ENCODE peak calls at places on chromosomes 13 and 19, in six cellular contexts. One of them, this sample, is unnamed.

GRCh38 chr19:3655402-3656072 is 28.9 kb upstream of the CACTIN start:
- DNase-seq in GM23338: no peak
- DNase-seq in SJSA1: peak
- DNase-seq in mammary epithelial cell: peak
- DNase-seq in CD14-positive monocyte: no peak
- DNase-seq in D341Med: peak
- DNase-seq in this sample: peak

GRCh38 chr19:11400695-11401291 is 16.7 kb upstream of the EPOR start:
- DNase-seq in mammary epithelial cell: no peak
- DNase-seq in SJSA1: no peak
- DNase-seq in GM23338: no peak
- DNase-seq in CD14-positive monocyte: no peak
- DNase-seq in D341Med: no peak
- DNase-seq in this sample: no peak

GRCh38 chr13:109718726-109719125 is 67.7 kb downstream of the IRS2 start:
- DNase-seq in CD14-positive monocyte: no peak
- DNase-seq in SJSA1: no peak
- DNase-seq in D341Med: no peak
- DNase-seq in mammary epithelial cell: no peak
- DNase-seq in GM23338: no peak
- DNase-seq in this sample: no peak

GRCh38 chr19:56132316-56132822 is 8.7 kb upstream of the ZNF444 start:
- DNase-seq in D341Med: no peak
- DNase-seq in mammary epithelial cell: no peak
- DNase-seq in CD14-positive monocyte: no peak
- DNase-seq in SJSA1: no peak
- DNase-seq in GM23338: no peak
- DNase-seq in this sample: no peak

GRCh38 chr13:38415233-38415632 is 65.6 kb downstream of the UFM1 start:
- DNase-seq in mammary epithelial cell: peak
- DNase-seq in SJSA1: no peak
- DNase-seq in GM23338: no peak
- DNase-seq in CD14-positive monocyte: no peak
- DNase-seq in D341Med: no peak
- DNase-seq in this sample: no peak

GRCh38 chr13:31242935-31243334 is 43.2 kb downstream of the B3GLCT start:
- DNase-seq in SJSA1: no peak
- DNase-seq in D341Med: no peak
- DNase-seq in mammary epithelial cell: no peak
- DNase-seq in CD14-positive monocyte: no peak
- DNase-seq in GM23338: no peak
- DNase-seq in this sample: no peak

GRCh38 chr19:24054044-24054935 is 32.7 kb upstream of the ZNF254 start:
- DNase-seq in GM23338: no peak
- DNase-seq in SJSA1: peak
- DNase-seq in CD14-positive monocyte: no peak
- DNase-seq in mammary epithelial cell: peak
- DNase-seq in D341Med: no peak
- DNase-seq in this sample: peak

GRCh38 chr13:59643906-59644626 is 519.7 kb downstream of the DIAPH3 start:
- DNase-seq in SJSA1: no peak
- DNase-seq in D341Med: no peak
- DNase-seq in mammary epithelial cell: peak
- DNase-seq in CD14-positive monocyte: no peak
- DNase-seq in GM23338: peak
- DNase-seq in this sample: no peak

GRCh38 chr19:56727731-56728130 is 56.2 kb upstream of the ZNF835 start:
- DNase-seq in GM23338: no peak
- DNase-seq in mammary epithelial cell: no peak
- DNase-seq in D341Med: no peak
- DNase-seq in SJSA1: no peak
- DNase-seq in CD14-positive monocyte: no peak
- DNase-seq in this sample: no peak

GRCh38 chr13:110408286-110408685 is 101.2 kb downstream of the COL4A2 start:
- DNase-seq in GM23338: no peak
- DNase-seq in CD14-positive monocyte: no peak
- DNase-seq in mammary epithelial cell: no peak
- DNase-seq in SJSA1: peak
- DNase-seq in D341Med: no peak
- DNase-seq in this sample: no peak

GRCh38 chr13:71607575-71607974 is 259.4 kb downstream of the DACH1 start:
- DNase-seq in D341Med: no peak
- DNase-seq in SJSA1: no peak
- DNase-seq in GM23338: no peak
- DNase-seq in CD14-positive monocyte: no peak
- DNase-seq in mammary epithelial cell: no peak
- DNase-seq in this sample: no peak

GRCh38 chr13:99277629-99278028 is 19.4 kb upstream of the GPR18 start:
- DNase-seq in SJSA1: no peak
- DNase-seq in GM23338: no peak
- DNase-seq in CD14-positive monocyte: peak
- DNase-seq in mammary epithelial cell: peak
- DNase-seq in D341Med: no peak
- DNase-seq in this sample: no peak

GRCh38 chr13:41060723-41061074 is 610 bp upstream of the WBP4 start:
- DNase-seq in CD14-positive monocyte: peak
- DNase-seq in D341Med: peak
- DNase-seq in SJSA1: peak
- DNase-seq in mammary epithelial cell: peak
- DNase-seq in GM23338: peak
- DNase-seq in this sample: peak

GRCh38 chr19:54307389-54307788 is 5.6 kb downstream of the LILRA5 start:
- DNase-seq in mammary epithelial cell: no peak
- DNase-seq in SJSA1: no peak
- DNase-seq in CD14-positive monocyte: no peak
- DNase-seq in D341Med: no peak
- DNase-seq in GM23338: no peak
- DNase-seq in this sample: no peak

GRCh38 chr13:30796833-30797601 is 61.7 kb downstream of the ALOX5AP start:
- DNase-seq in GM23338: no peak
- DNase-seq in D341Med: no peak
- DNase-seq in mammary epithelial cell: peak
- DNase-seq in CD14-positive monocyte: no peak
- DNase-seq in SJSA1: no peak
- DNase-seq in this sample: no peak

GRCh38 chr19:12736854-12737665 is at the start of gene GET3:
- DNase-seq in mammary epithelial cell: peak
- DNase-seq in GM23338: peak
- DNase-seq in D341Med: peak
- DNase-seq in SJSA1: peak
- DNase-seq in CD14-positive monocyte: peak
- DNase-seq in this sample: peak

GRCh38 chr13:110874508-110874960 is 40.3 kb downstream of the ANKRD10 start:
- DNase-seq in D341Med: peak
- DNase-seq in SJSA1: peak
- DNase-seq in CD14-positive monocyte: no peak
- DNase-seq in GM23338: peak
- DNase-seq in mammary epithelial cell: peak
- DNase-seq in this sample: peak

GRCh38 chr13:61417171-61417570 is 1.5 kb upstream of the PCDH20 start:
- DNase-seq in D341Med: no peak
- DNase-seq in CD14-positive monocyte: no peak
- DNase-seq in mammary epithelial cell: no peak
- DNase-seq in SJSA1: no peak
- DNase-seq in GM23338: no peak
- DNase-seq in this sample: no peak

GRCh38 chr13:39803851-39804250 is 148.4 kb downstream of the COG6 start:
- DNase-seq in SJSA1: no peak
- DNase-seq in GM23338: no peak
- DNase-seq in D341Med: no peak
- DNase-seq in mammary epithelial cell: no peak
- DNase-seq in CD14-positive monocyte: no peak
- DNase-seq in this sample: no peak

GRCh38 chr19:41344162-41344561 is 9.6 kb downstream of the TGFB1 start:
- DNase-seq in D341Med: no peak
- DNase-seq in GM23338: no peak
- DNase-seq in CD14-positive monocyte: no peak
- DNase-seq in mammary epithelial cell: no peak
- DNase-seq in SJSA1: no peak
- DNase-seq in this sample: no peak

GRCh38 chr13:85431720-85432119 is 367.5 kb downstream of the SLITRK6 start:
- DNase-seq in mammary epithelial cell: no peak
- DNase-seq in GM23338: no peak
- DNase-seq in D341Med: no peak
- DNase-seq in SJSA1: no peak
- DNase-seq in CD14-positive monocyte: peak
- DNase-seq in this sample: no peak

GRCh38 chr13:112729408-112729807 is 39.6 kb downstream of the ATP11A start:
- DNase-seq in mammary epithelial cell: no peak
- DNase-seq in SJSA1: no peak
- DNase-seq in GM23338: no peak
- DNase-seq in CD14-positive monocyte: no peak
- DNase-seq in D341Med: no peak
- DNase-seq in this sample: no peak

GRCh38 chr13:27556109-27556508 is 64.2 kb downstream of the LNX2 start:
- DNase-seq in mammary epithelial cell: peak
- DNase-seq in SJSA1: no peak
- DNase-seq in D341Med: no peak
- DNase-seq in CD14-positive monocyte: no peak
- DNase-seq in GM23338: no peak
- DNase-seq in this sample: no peak

GRCh38 chr19:4722671-4723464 is 774 bp downstream of the DPP9 start:
- DNase-seq in CD14-positive monocyte: no peak
- DNase-seq in mammary epithelial cell: peak
- DNase-seq in D341Med: peak
- DNase-seq in GM23338: no peak
- DNase-seq in SJSA1: peak
- DNase-seq in this sample: peak

GRCh38 chr13:76473552-76474134 is 412.6 kb downstream of the KCTD12 start:
- DNase-seq in CD14-positive monocyte: peak
- DNase-seq in GM23338: peak
- DNase-seq in mammary epithelial cell: peak
- DNase-seq in SJSA1: peak
- DNase-seq in D341Med: peak
- DNase-seq in this sample: no peak

GRCh38 chr13:109787135-109787954 is 962 bp upstream of the IRS2 start:
- DNase-seq in GM23338: peak
- DNase-seq in mammary epithelial cell: peak
- DNase-seq in CD14-positive monocyte: no peak
- DNase-seq in SJSA1: peak
- DNase-seq in D341Med: peak
- DNase-seq in this sample: peak

GRCh38 chr19:39520541-39521204 is 5.7 kb downstream of the SELENOV start:
- DNase-seq in SJSA1: no peak
- DNase-seq in D341Med: no peak
- DNase-seq in CD14-positive monocyte: no peak
- DNase-seq in GM23338: no peak
- DNase-seq in mammary epithelial cell: no peak
- DNase-seq in this sample: no peak

GRCh38 chr13:49637989-49638388 is 9.7 kb downstream of the ARL11 start:
- DNase-seq in SJSA1: no peak
- DNase-seq in D341Med: no peak
- DNase-seq in CD14-positive monocyte: no peak
- DNase-seq in mammary epithelial cell: peak
- DNase-seq in GM23338: no peak
- DNase-seq in this sample: no peak

GRCh38 chr13:90623318-90624011 is 724.0 kb upstream of the MIR17HG start:
- DNase-seq in GM23338: no peak
- DNase-seq in D341Med: no peak
- DNase-seq in mammary epithelial cell: peak
- DNase-seq in CD14-positive monocyte: no peak
- DNase-seq in SJSA1: no peak
- DNase-seq in this sample: no peak

GRCh38 chr13:30792257-30793000 is 57.1 kb downstream of the ALOX5AP start:
- DNase-seq in SJSA1: peak
- DNase-seq in D341Med: no peak
- DNase-seq in mammary epithelial cell: peak
- DNase-seq in CD14-positive monocyte: no peak
- DNase-seq in GM23338: peak
- DNase-seq in this sample: peak

GRCh38 chr19:12787458-12787857 is 3.8 kb upstream of the JUNB start:
- DNase-seq in SJSA1: peak
- DNase-seq in D341Med: no peak
- DNase-seq in GM23338: no peak
- DNase-seq in mammary epithelial cell: no peak
- DNase-seq in CD14-positive monocyte: no peak
- DNase-seq in this sample: no peak

GRCh38 chr13:48214519-48215121 is 18.4 kb upstream of the ITM2B start:
- DNase-seq in GM23338: no peak
- DNase-seq in mammary epithelial cell: peak
- DNase-seq in CD14-positive monocyte: no peak
- DNase-seq in SJSA1: no peak
- DNase-seq in D341Med: no peak
- DNase-seq in this sample: no peak

GRCh38 chr19:33876619-33877018 is 79.9 kb downstream of the KCTD15 start:
- DNase-seq in GM23338: no peak
- DNase-seq in mammary epithelial cell: no peak
- DNase-seq in D341Med: no peak
- DNase-seq in SJSA1: no peak
- DNase-seq in CD14-positive monocyte: no peak
- DNase-seq in this sample: no peak

GRCh38 chr19:34173145-34173956 is 1.0 kb downstream of the LSM14A start:
- DNase-seq in CD14-positive monocyte: no peak
- DNase-seq in mammary epithelial cell: peak
- DNase-seq in SJSA1: peak
- DNase-seq in D341Med: peak
- DNase-seq in GM23338: peak
- DNase-seq in this sample: peak

GRCh38 chr13:78598933-78599332 is 4.4 kb downstream of the POU4F1 start:
- DNase-seq in D341Med: no peak
- DNase-seq in GM23338: no peak
- DNase-seq in mammary epithelial cell: no peak
- DNase-seq in CD14-positive monocyte: no peak
- DNase-seq in SJSA1: no peak
- DNase-seq in this sample: no peak

GRCh38 chr19:8609210-8610040 is 1.1 kb downstream of the ADAMTS10 start:
- DNase-seq in mammary epithelial cell: no peak
- DNase-seq in GM23338: peak
- DNase-seq in D341Med: no peak
- DNase-seq in SJSA1: peak
- DNase-seq in CD14-positive monocyte: no peak
- DNase-seq in this sample: no peak

This sample was measured in T1000.